ENCODE peak calls at places on chromosomes 7 and 10, in five cellular contexts. One of them, this sample, is unnamed.

GRCh38 chr10:64396105-64396504 is 874.9 kb downstream of the REEP3 start:
- DNase-seq in prostate gland: no peak
- DNase-seq in stomach: no peak
- DNase-seq in IMR-90: peak
- DNase-seq in heart right ventricle: no peak
- DNase-seq in this sample: no peak

GRCh38 chr7:87220026-87220733 is 648 bp upstream of the TMEM243 start:
- DNase-seq in heart right ventricle: peak
- DNase-seq in IMR-90: peak
- DNase-seq in stomach: peak
- DNase-seq in prostate gland: peak
- DNase-seq in this sample: peak

GRCh38 chr7:133746847-133747246 is 380.3 kb upstream of the LRGUK start:
- DNase-seq in stomach: no peak
- DNase-seq in prostate gland: no peak
- DNase-seq in heart right ventricle: no peak
- DNase-seq in IMR-90: no peak
- DNase-seq in this sample: no peak

GRCh38 chr7:43040461-43040860 is 72.0 kb upstream of the HECW1 start:
- DNase-seq in prostate gland: no peak
- DNase-seq in heart right ventricle: no peak
- DNase-seq in IMR-90: no peak
- DNase-seq in stomach: no peak
- DNase-seq in this sample: no peak

GRCh38 chr10:49001402-49001801 is 61.8 kb upstream of the LRRC18 start:
- DNase-seq in IMR-90: no peak
- DNase-seq in stomach: no peak
- DNase-seq in heart right ventricle: no peak
- DNase-seq in prostate gland: no peak
- DNase-seq in this sample: no peak

GRCh38 chr7:44244282-44244681 is 43.5 kb downstream of the YKT6 start:
- DNase-seq in stomach: no peak
- DNase-seq in heart right ventricle: no peak
- DNase-seq in prostate gland: no peak
- DNase-seq in IMR-90: no peak
- DNase-seq in this sample: no peak

GRCh38 chr7:131765575-131765974 is 209.1 kb upstream of the PODXL start:
- DNase-seq in heart right ventricle: no peak
- DNase-seq in IMR-90: no peak
- DNase-seq in stomach: no peak
- DNase-seq in prostate gland: no peak
- DNase-seq in this sample: no peak

GRCh38 chr10:1153805-1154351 is 97.7 kb downstream of the WDR37 start:
- DNase-seq in IMR-90: no peak
- DNase-seq in heart right ventricle: no peak
- DNase-seq in prostate gland: no peak
- DNase-seq in stomach: peak
- DNase-seq in this sample: no peak

GRCh38 chr10:100654835-100655759 is 90.3 kb upstream of the PAX2 start:
- DNase-seq in stomach: no peak
- DNase-seq in prostate gland: no peak
- DNase-seq in heart right ventricle: no peak
- DNase-seq in IMR-90: no peak
- DNase-seq in this sample: no peak

GRCh38 chr10:80090120-80090519 is 11.7 kb downstream of the TMEM254 start:
- DNase-seq in prostate gland: no peak
- DNase-seq in stomach: no peak
- DNase-seq in IMR-90: no peak
- DNase-seq in heart right ventricle: no peak
- DNase-seq in this sample: no peak

GRCh38 chr10:129952771-129953489 is 11.1 kb downstream of the EBF3 start:
- DNase-seq in heart right ventricle: no peak
- DNase-seq in stomach: no peak
- DNase-seq in prostate gland: no peak
- DNase-seq in IMR-90: peak
- DNase-seq in this sample: no peak

GRCh38 chr7:18103436-18104218 is 76.0 kb upstream of the PRPS1L1 start:
- DNase-seq in stomach: no peak
- DNase-seq in heart right ventricle: no peak
- DNase-seq in IMR-90: no peak
- DNase-seq in prostate gland: no peak
- DNase-seq in this sample: no peak

GRCh38 chr10:59362184-59362966 is at the start of gene FAM13C:
- DNase-seq in stomach: peak
- DNase-seq in IMR-90: peak
- DNase-seq in heart right ventricle: peak
- DNase-seq in prostate gland: peak
- DNase-seq in this sample: no peak

GRCh38 chr7:111074071-111074771 is 16.7 kb upstream of the LRRN3 start:
- DNase-seq in prostate gland: no peak
- DNase-seq in stomach: no peak
- DNase-seq in heart right ventricle: no peak
- DNase-seq in IMR-90: no peak
- DNase-seq in this sample: no peak

GRCh38 chr10:97781541-97782331 is 9.9 kb upstream of the SFRP5 start:
- DNase-seq in IMR-90: no peak
- DNase-seq in heart right ventricle: no peak
- DNase-seq in prostate gland: no peak
- DNase-seq in stomach: no peak
- DNase-seq in this sample: no peak
- H3K27ac ChIP-seq in IMR-90: no peak
- H3K27ac ChIP-seq in heart right ventricle: no peak
- H3K27ac ChIP-seq in prostate gland: no peak
- H3K27ac ChIP-seq in stomach: peak
- H3K27ac ChIP-seq in this sample: no peak

GRCh38 chr10:6478722-6479121 is 101.4 kb downstream of the PRKCQ start:
- DNase-seq in IMR-90: no peak
- DNase-seq in heart right ventricle: no peak
- DNase-seq in stomach: no peak
- DNase-seq in prostate gland: no peak
- DNase-seq in this sample: no peak
- TF ChIP-seq CTCF in IMR-90: no peak
- TF ChIP-seq CTCF in heart right ventricle: no peak
- TF ChIP-seq CTCF in stomach: no peak
- TF ChIP-seq CTCF in prostate gland: no peak
- TF ChIP-seq CTCF in this sample: no peak

DNA sequence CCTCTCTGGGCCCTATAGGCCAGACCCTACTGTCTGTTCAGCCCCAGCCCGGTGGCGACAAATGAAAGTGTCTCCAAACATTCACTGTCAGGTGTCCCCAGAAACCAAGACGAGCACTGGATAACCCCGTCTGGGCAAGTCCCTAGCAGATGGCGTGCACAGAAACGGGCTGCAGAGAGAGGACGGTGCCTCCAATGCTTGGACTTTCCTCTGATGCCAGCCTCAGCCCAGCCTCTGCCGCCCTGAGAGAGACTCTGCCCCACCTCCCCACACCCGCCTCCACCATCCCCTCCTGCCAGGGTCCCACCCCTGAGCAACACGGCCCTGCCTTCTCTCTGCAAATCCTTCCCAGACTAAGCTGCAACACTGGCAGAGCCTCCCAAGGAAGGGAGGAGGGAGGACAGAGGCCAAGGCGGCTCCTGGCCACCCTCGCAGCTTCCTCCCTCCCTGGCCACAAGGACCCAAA is 7.4 kb upstream of the LFNG start:
- DNase-seq in stomach: no peak
- DNase-seq in IMR-90: no peak
- DNase-seq in prostate gland: peak
- DNase-seq in heart right ventricle: no peak
- DNase-seq in this sample: no peak
- H3K27ac ChIP-seq in stomach: peak
- H3K27ac ChIP-seq in IMR-90: no peak
- H3K27ac ChIP-seq in prostate gland: peak
- H3K27ac ChIP-seq in heart right ventricle: no peak
- H3K27ac ChIP-seq in this sample: peak

DNA sequence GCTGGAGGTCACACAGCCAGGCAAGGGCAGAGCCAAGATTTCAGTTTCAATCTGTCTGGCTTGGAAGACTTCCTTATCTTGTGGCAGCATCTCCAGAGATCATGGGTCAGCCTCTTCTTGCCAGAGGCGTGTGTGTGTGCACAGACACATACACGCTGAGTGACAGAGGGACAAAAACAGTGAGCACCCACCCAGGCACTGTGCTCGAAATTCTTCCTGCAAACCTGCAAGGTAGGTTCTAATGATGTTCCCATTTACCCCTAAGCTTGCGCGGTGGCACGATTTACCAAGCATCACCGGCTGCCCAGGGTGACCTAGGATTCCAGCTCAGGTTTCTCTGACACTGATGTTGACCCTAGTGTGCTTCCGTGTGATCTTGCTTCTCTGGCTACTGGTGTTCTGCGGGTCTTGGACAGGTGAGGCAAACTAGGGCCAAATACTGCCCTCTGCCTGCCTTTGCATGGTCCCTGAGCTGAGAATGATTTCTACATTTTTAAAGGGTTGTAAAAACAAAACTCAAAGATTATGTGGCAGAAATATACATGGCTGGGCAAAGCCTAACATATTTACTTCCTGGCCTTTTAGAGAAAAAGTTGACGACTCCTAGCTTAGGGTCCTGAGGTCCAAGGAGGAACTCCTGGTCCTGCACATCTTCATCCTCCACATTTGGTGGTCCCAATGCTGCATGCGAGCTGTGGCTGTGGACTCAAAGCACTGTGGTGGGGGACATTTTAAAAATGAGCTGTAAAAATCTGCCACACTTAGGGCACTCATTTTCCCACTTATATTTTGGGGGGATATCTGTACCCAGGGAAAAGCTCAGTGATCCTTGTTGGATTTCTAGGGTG is 268.5 kb downstream of the RPS24 start:
- DNase-seq in IMR-90: peak
- DNase-seq in stomach: no peak
- DNase-seq in prostate gland: no peak
- DNase-seq in heart right ventricle: no peak
- DNase-seq in this sample: no peak
- TF ChIP-seq CTCF in IMR-90: peak
- TF ChIP-seq CTCF in stomach: no peak
- TF ChIP-seq CTCF in prostate gland: no peak
- TF ChIP-seq CTCF in heart right ventricle: peak
- TF ChIP-seq CTCF in this sample: no peak

GRCh38 chr7:91165846-91166230 is 98.4 kb upstream of the FZD1 start:
- DNase-seq in prostate gland: no peak
- DNase-seq in IMR-90: peak
- DNase-seq in stomach: no peak
- DNase-seq in heart right ventricle: no peak
- DNase-seq in this sample: no peak

GRCh38 chr7:91168766-91169518 is 95.3 kb upstream of the FZD1 start:
- DNase-seq in prostate gland: no peak
- DNase-seq in heart right ventricle: no peak
- DNase-seq in stomach: no peak
- DNase-seq in IMR-90: peak
- DNase-seq in this sample: no peak

GRCh38 chr7:91164948-91165845 is 99.0 kb upstream of the FZD1 start:
- DNase-seq in stomach: no peak
- DNase-seq in heart right ventricle: no peak
- DNase-seq in prostate gland: no peak
- DNase-seq in IMR-90: peak
- DNase-seq in this sample: peak

GRCh38 chr7:91162415-91162814 is 101.8 kb upstream of the FZD1 start:
- DNase-seq in IMR-90: no peak
- DNase-seq in heart right ventricle: no peak
- DNase-seq in stomach: no peak
- DNase-seq in prostate gland: no peak
- DNase-seq in this sample: no peak

DNA sequence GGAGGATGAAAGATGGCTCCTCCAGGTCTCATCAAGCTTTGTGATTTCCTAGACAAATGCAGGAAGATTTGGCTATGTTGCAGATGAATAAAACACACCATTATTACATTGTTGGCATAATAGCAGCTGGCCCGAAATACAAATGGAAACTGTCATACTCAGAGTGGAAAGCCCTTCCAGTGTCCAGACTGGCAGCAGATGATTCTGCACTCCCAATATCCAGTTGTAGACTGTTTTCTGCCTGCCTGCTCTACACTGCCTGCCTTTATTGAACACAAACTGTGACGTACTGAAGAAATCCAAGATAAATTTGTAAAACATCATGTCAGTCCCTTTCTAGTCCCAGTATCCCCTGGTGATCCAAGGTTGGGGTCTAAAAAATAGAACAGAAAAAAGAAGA is 99.7 kb upstream of the FZD1 start:
- DNase-seq in prostate gland: no peak
- DNase-seq in IMR-90: no peak
- DNase-seq in heart right ventricle: no peak
- DNase-seq in stomach: no peak
- DNase-seq in this sample: no peak
- H3K27ac ChIP-seq in prostate gland: no peak
- H3K27ac ChIP-seq in IMR-90: peak
- H3K27ac ChIP-seq in heart right ventricle: no peak
- H3K27ac ChIP-seq in stomach: no peak
- H3K27ac ChIP-seq in this sample: no peak

DNA sequence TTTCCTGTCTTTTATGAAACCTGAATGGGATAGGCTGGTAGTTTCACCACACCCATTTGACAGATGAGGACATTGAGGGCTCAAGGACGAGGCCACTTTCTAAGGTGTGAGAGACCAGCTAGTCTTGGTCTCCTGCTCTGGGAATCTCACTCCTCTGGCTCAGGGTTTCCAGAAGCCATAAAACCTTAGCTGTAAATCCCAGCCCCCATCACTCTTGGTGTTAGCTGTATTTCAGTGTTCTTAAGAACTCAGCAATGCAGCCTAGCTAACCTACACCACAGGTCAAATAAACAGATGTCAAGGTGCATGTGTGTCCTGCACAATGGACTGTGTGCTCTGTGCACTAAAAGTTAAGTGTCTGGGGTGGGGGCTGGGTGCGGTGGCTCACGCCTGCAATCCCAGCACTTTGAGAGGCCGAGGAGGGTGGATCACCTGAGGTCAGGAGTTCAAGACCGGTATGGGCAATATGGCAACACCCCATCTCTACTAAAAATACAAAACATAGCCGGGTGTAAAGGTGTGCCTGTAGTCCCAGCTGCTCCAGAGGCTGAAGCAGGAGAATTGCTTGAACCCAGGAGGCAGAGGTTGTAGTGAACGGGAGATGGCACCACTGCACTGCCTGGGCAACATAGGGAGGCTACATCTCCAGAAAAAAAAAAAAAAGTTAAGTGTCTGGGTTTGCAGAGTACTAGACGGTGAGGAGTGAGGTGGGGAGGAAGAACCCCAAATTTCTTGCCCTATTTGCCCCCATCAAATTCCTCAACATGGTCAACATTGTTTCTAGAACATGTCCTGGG is 547 bp upstream of the EPO start:
- DNase-seq in stomach: no peak
- DNase-seq in IMR-90: peak
- DNase-seq in prostate gland: no peak
- DNase-seq in heart right ventricle: no peak
- DNase-seq in this sample: no peak
- TF ChIP-seq CTCF in stomach: no peak
- TF ChIP-seq CTCF in IMR-90: peak
- TF ChIP-seq CTCF in prostate gland: no peak
- TF ChIP-seq CTCF in heart right ventricle: no peak
- TF ChIP-seq CTCF in this sample: no peak

GRCh38 chr10:115856580-115856979 is 416.4 kb downstream of the GFRA1 start:
- DNase-seq in IMR-90: no peak
- DNase-seq in stomach: no peak
- DNase-seq in prostate gland: no peak
- DNase-seq in heart right ventricle: no peak
- DNase-seq in this sample: no peak
- H3K27ac ChIP-seq in IMR-90: no peak
- H3K27ac ChIP-seq in stomach: no peak
- H3K27ac ChIP-seq in prostate gland: no peak
- H3K27ac ChIP-seq in heart right ventricle: no peak
- H3K27ac ChIP-seq in this sample: no peak

GRCh38 chr7:141275350-141275749 is 201.5 kb downstream of the TMEM178B start:
- DNase-seq in prostate gland: no peak
- DNase-seq in stomach: no peak
- DNase-seq in heart right ventricle: no peak
- DNase-seq in IMR-90: no peak
- DNase-seq in this sample: no peak
- TF ChIP-seq CTCF in prostate gland: no peak
- TF ChIP-seq CTCF in stomach: no peak
- TF ChIP-seq CTCF in heart right ventricle: no peak
- TF ChIP-seq CTCF in IMR-90: no peak
- TF ChIP-seq CTCF in this sample: no peak